ENCODE peak calls at places on chromosomes 13 and 19, in six cellular contexts. B, T, H, Z, D and X are unnamed samples.

GRCh38 chr13:30486230-30487074 is 20.7 kb upstream of the HMGB1 start:
- ATAC-seq in B (peak; percentile 94), D (no peak), T (peak; percentile 54), Z (no peak), H (no peak), X (no peak)

GRCh38 chr19:5436948-5437306 is 18.3 kb upstream of the ZNRF4 start:
- ATAC-seq in D (no peak), T (no peak), H (no peak), B (no peak), Z (no peak), X (no peak)

GRCh38 chr19:51706296-51706695 is 13.2 kb downstream of the SPACA6 start:
- ATAC-seq in T (no peak), H (no peak), D (no peak), Z (no peak), B (no peak), X (no peak)

GRCh38 chr13:83905641-83906040 is 23.4 kb upstream of the SLITRK1 start:
- ATAC-seq in D (no peak), T (no peak), B (no peak), Z (no peak), H (no peak), X (no peak)

GRCh38 chr19:14767466-14767971 is 10.8 kb downstream of the ADGRE2 start:
- ATAC-seq in B (no peak), Z (no peak), D (no peak), H (no peak), T (no peak), X (no peak)

GRCh38 chr13:53405616-53406015 is 377.0 kb downstream of the OLFM4 start:
- ATAC-seq in D (no peak), T (no peak), H (no peak), B (no peak), Z (no peak), X (no peak)

GRCh38 chr19:2974342-2974932 is 2.9 kb upstream of the TLE6 start:
- ATAC-seq in B (peak; percentile 6), D (no peak), Z (peak; percentile 30), H (no peak), T (no peak), X (no peak)

GRCh38 chr13:101291647-101292515 is 124.4 kb downstream of the NALCN start:
- ATAC-seq in D (no peak), B (no peak), H (no peak), Z (no peak), T (no peak), X (no peak)

GRCh38 chr19:9345005-9345404 is 17.8 kb upstream of the ZNF177 start:
- ATAC-seq in H (no peak), Z (no peak), B (no peak), T (no peak), D (no peak), X (no peak)

GRCh38 chr13:33351324-33351723 is 65.8 kb upstream of the STARD13 start:
- ATAC-seq in D (no peak), H (no peak), Z (no peak), T (no peak), B (peak; percentile 9), X (peak; percentile 67)

GRCh38 chr13:95115525-95115924 is 185.7 kb downstream of the ABCC4 start:
- ATAC-seq in T (peak; percentile 99), D (no peak), B (peak; percentile 98), Z (no peak), H (no peak), X (no peak)

GRCh38 chr19:43720936-43721335 is 5.1 kb downstream of the IRGC start:
- ATAC-seq in Z (no peak), T (no peak), B (no peak), D (no peak), H (no peak), X (no peak)

GRCh38 chr13:97780486-97780885 is 173.0 kb upstream of the IPO5 start:
- ATAC-seq in T (no peak), Z (no peak), B (no peak), D (no peak), H (no peak), X (no peak)

GRCh38 chr19:35022460-35022859 is 7.8 kb upstream of the SCN1B start:
- ATAC-seq in D (no peak), H (peak; percentile 27), T (no peak), B (no peak), Z (no peak), X (no peak)

GRCh38 chr13:112916296-112916695 is 52.7 kb upstream of the MCF2L start:
- ATAC-seq in D (no peak), T (peak; percentile 73), B (no peak), Z (no peak), H (no peak), X (no peak)

GRCh38 chr13:44906758-44907157 is 82.5 kb downstream of the NUFIP1 start:
- ATAC-seq in T (no peak), B (no peak), H (no peak), Z (no peak), D (no peak), X (peak; percentile 62)

GRCh38 chr13:44331912-44332840 is 41.4 kb upstream of the SERP2 start:
- ATAC-seq in T (no peak), D (no peak), H (no peak), B (peak; percentile 65), Z (no peak), X (peak; percentile 87)

GRCh38 chr13:23654111-23655110 is 84.2 kb downstream of the TNFRSF19 start:
- ATAC-seq in D (no peak), B (peak; percentile 64), H (no peak), Z (no peak), T (peak; percentile 84), X (no peak)

GRCh38 chr13:76621726-76622125 is 264.5 kb downstream of the KCTD12 start:
- ATAC-seq in B (no peak), T (no peak), H (no peak), Z (no peak), D (no peak), X (no peak)

GRCh38 chr19:31181535-31181934 is 167.7 kb downstream of the TSHZ3 start:
- ATAC-seq in B (no peak), D (no peak), Z (no peak), T (no peak), H (no peak), X (no peak)

GRCh38 chr19:3095375-3096191 is 1.4 kb downstream of the GNA11 start:
- ATAC-seq in B (peak; percentile 5), Z (no peak), H (no peak), D (peak; percentile 63), T (no peak), X (peak; percentile 5)